ENCODE peak calls at places on chromosomes 4 and X, in four cellular contexts. One of them, this sample, is unnamed.

GRCh38 chr4:14096406-14096965 is 469.0 kb upstream of the BOD1L1 start:
- DNase-seq in HuH-7.5: no peak
- DNase-seq in stimulated activated CD8-positive, alpha-beta memory T cell treated with anti-CD3 and anti-CD28 coated beads, Interleukin-4, amount 100 ng/mL, for 4 hours: no peak
- DNase-seq in MV-4-11: no peak
- DNase-seq in this sample: no peak

GRCh38 chr4:141912831-141913230 is 276.4 kb downstream of the IL15 start:
- DNase-seq in HuH-7.5: no peak
- DNase-seq in MV-4-11: no peak
- DNase-seq in stimulated activated CD8-positive, alpha-beta memory T cell treated with anti-CD3 and anti-CD28 coated beads, Interleukin-4, amount 100 ng/mL, for 4 hours: no peak
- DNase-seq in this sample: no peak

GRCh38 chrX:71296806-71297205 is 4.7 kb upstream of the ITGB1BP2 start:
- DNase-seq in stimulated activated CD8-positive, alpha-beta memory T cell treated with anti-CD3 and anti-CD28 coated beads, Interleukin-4, amount 100 ng/mL, for 4 hours: no peak
- DNase-seq in MV-4-11: no peak
- DNase-seq in HuH-7.5: no peak
- DNase-seq in this sample: no peak

GRCh38 chrX:63932006-63932405 is 147.0 kb upstream of the ARHGEF9 start:
- DNase-seq in HuH-7.5: no peak
- DNase-seq in MV-4-11: no peak
- DNase-seq in stimulated activated CD8-positive, alpha-beta memory T cell treated with anti-CD3 and anti-CD28 coated beads, Interleukin-4, amount 100 ng/mL, for 4 hours: no peak
- DNase-seq in this sample: no peak

GRCh38 chr4:156805696-156806095 is 165.9 kb downstream of the PDGFC start:
- DNase-seq in stimulated activated CD8-positive, alpha-beta memory T cell treated with anti-CD3 and anti-CD28 coated beads, Interleukin-4, amount 100 ng/mL, for 4 hours: no peak
- DNase-seq in HuH-7.5: no peak
- DNase-seq in MV-4-11: no peak
- DNase-seq in this sample: peak

GRCh38 chr4:105277702-105278101 is 131.0 kb downstream of the TET2 start:
- DNase-seq in stimulated activated CD8-positive, alpha-beta memory T cell treated with anti-CD3 and anti-CD28 coated beads, Interleukin-4, amount 100 ng/mL, for 4 hours: no peak
- DNase-seq in MV-4-11: no peak
- DNase-seq in HuH-7.5: no peak
- DNase-seq in this sample: no peak

GRCh38 chrX:70454441-70455365 is 10.1 kb downstream of the DLG3 start:
- DNase-seq in MV-4-11: no peak
- DNase-seq in HuH-7.5: peak
- DNase-seq in stimulated activated CD8-positive, alpha-beta memory T cell treated with anti-CD3 and anti-CD28 coated beads, Interleukin-4, amount 100 ng/mL, for 4 hours: no peak
- DNase-seq in this sample: peak

GRCh38 chr4:180840142-180840541 is 1403.1 kb upstream of the TENM3 start:
- DNase-seq in HuH-7.5: no peak
- DNase-seq in stimulated activated CD8-positive, alpha-beta memory T cell treated with anti-CD3 and anti-CD28 coated beads, Interleukin-4, amount 100 ng/mL, for 4 hours: no peak
- DNase-seq in MV-4-11: no peak
- DNase-seq in this sample: no peak

GRCh38 chr4:31085736-31086135 is 365.6 kb downstream of the PCDH7 start:
- DNase-seq in MV-4-11: no peak
- DNase-seq in HuH-7.5: no peak
- DNase-seq in stimulated activated CD8-positive, alpha-beta memory T cell treated with anti-CD3 and anti-CD28 coated beads, Interleukin-4, amount 100 ng/mL, for 4 hours: no peak
- DNase-seq in this sample: no peak

GRCh38 chr4:38386011-38386551 is 277.9 kb upstream of the KLF3 start:
- DNase-seq in stimulated activated CD8-positive, alpha-beta memory T cell treated with anti-CD3 and anti-CD28 coated beads, Interleukin-4, amount 100 ng/mL, for 4 hours: no peak
- DNase-seq in MV-4-11: no peak
- DNase-seq in HuH-7.5: no peak
- DNase-seq in this sample: peak

This sample was measured in Calu3.